ENCODE peak calls at places on chromosomes 6 and 20, in ten cellular contexts. Z, W, L, B, Y, T, N, M, V and A are unnamed samples.

GRCh38 chr6:87645080-87645479 is 55.1 kb downstream of the ORC3 start:
- ATAC-seq in N (no peak), Y (peak; percentile 54), Z (no peak), V (no peak), B (peak; percentile 41), L (no peak), M (no peak), W (peak; percentile 90), T (peak; percentile 32), A (no peak)

GRCh38 chr6:39917981-39918380 is 16.3 kb downstream of the MOCS1 start:
- ATAC-seq in T (no peak), L (no peak), W (no peak), M (no peak), V (no peak), Y (no peak), N (no peak), Z (no peak), B (no peak), A (no peak)

GRCh38 chr6:42259841-42260395 is 42.3 kb upstream of the MRPS10 start:
- ATAC-seq in Y (no peak), Z (no peak), V (no peak), L (no peak), M (no peak), W (no peak), B (no peak), N (peak; percentile 13), T (no peak), A (no peak)

GRCh38 chr20:44402391-44403193 is 47.1 kb downstream of the HNF4A start:
- ATAC-seq in L (no peak), B (no peak), N (no peak), Z (no peak), V (no peak), M (no peak), W (no peak), Y (no peak), T (no peak), A (no peak)

GRCh38 chr20:9250511-9250910 is 181.6 kb downstream of the PLCB4 start:
- ATAC-seq in L (no peak), V (no peak), N (no peak), T (no peak), B (no peak), Y (no peak), W (no peak), Z (no peak), M (no peak), A (no peak)

GRCh38 chr20:59075934-59076508 is 33.4 kb upstream of the PRELID3B start:
- ATAC-seq in N (no peak), M (no peak), T (no peak), B (peak; percentile 49), V (no peak), L (no peak), Z (no peak), W (peak; percentile 53), Y (no peak), A (no peak)

GRCh38 chr6:138483911-138484731 is 15.2 kb downstream of the NHSL1 start:
- ATAC-seq in M (no peak), B (no peak), W (no peak), L (no peak), Z (no peak), N (no peak), T (no peak), Y (no peak), V (no peak), A (no peak)

GRCh38 chr6:54621285-54621684 is 225.3 kb upstream of the FAM83B start:
- ATAC-seq in L (no peak), N (no peak), V (no peak), T (no peak), Y (no peak), Z (peak; percentile 79), M (no peak), W (no peak), B (no peak), A (no peak)

GRCh38 chr6:141107562-141108160 is 1025.1 kb upstream of the GJE1 start:
- ATAC-seq in W (no peak), Z (peak; percentile 67), M (no peak), Y (no peak), N (no peak), L (peak; percentile 91), B (no peak), V (no peak), T (no peak), A (peak; percentile 27)

GRCh38 chr20:48723308-48724264 is 104.2 kb downstream of the PREX1 start:
- ATAC-seq in W (no peak), V (no peak), L (no peak), M (no peak), B (no peak), T (no peak), Z (no peak), Y (no peak), N (peak; percentile 40), A (peak; percentile 5)

GRCh38 chr6:142014515-142014914 is 118.2 kb upstream of the GJE1 start:
- ATAC-seq in Z (peak; percentile 23), N (no peak), B (no peak), T (no peak), V (no peak), W (no peak), Y (no peak), L (no peak), M (peak; percentile 61), A (no peak)

GRCh38 chr6:41563060-41563776 is 17.0 kb downstream of the FOXP4 start:
- ATAC-seq in B (no peak), Z (no peak), T (no peak), L (no peak), V (no peak), Y (no peak), W (no peak), N (no peak), M (no peak), A (no peak)

GRCh38 chr20:19661717-19662637 is 96.1 kb upstream of the RIN2 start:
- ATAC-seq in T (no peak), Y (no peak), V (peak; percentile 84), Z (peak; percentile 80), W (no peak), L (peak; percentile 83), N (peak; percentile 74), B (peak; percentile 46), M (peak; percentile 97), A (no peak)

GRCh38 chr6:52725530-52726192 is 37.6 kb downstream of the GSTA2 start:
- ATAC-seq in Z (no peak), N (no peak), W (no peak), M (no peak), Y (no peak), V (no peak), L (peak; percentile 88), B (no peak), T (no peak), A (no peak)

GRCh38 chr6:20678831-20679352 is 144.6 kb downstream of the CDKAL1 start:
- ATAC-seq in M (no peak), Y (no peak), V (no peak), L (no peak), N (no peak), B (no peak), T (no peak), Z (no peak), W (no peak), A (no peak)

GRCh38 chr6:41439524-41440418 is 104.4 kb downstream of the NCR2 start:
- ATAC-seq in V (no peak), W (peak; percentile 78), B (peak; percentile 80), T (peak; percentile 64), N (no peak), Y (peak; percentile 32), Z (no peak), M (no peak), L (no peak), A (peak; percentile 89)

GRCh38 chr20:53843645-53844044 is 226.7 kb downstream of the BCAS1 start:
- ATAC-seq in N (no peak), V (no peak), W (no peak), L (no peak), Y (no peak), Z (no peak), T (no peak), B (no peak), M (no peak), A (no peak)

GRCh38 chr6:158408552-158409130 is 96.4 kb downstream of the TULP4 start:
- ATAC-seq in T (no peak), Z (no peak), W (no peak), M (peak; percentile 67), B (no peak), V (peak; percentile 42), L (no peak), N (peak; percentile 93), Y (no peak), A (no peak)

GRCh38 chr6:95091823-95092436 is 485.4 kb upstream of the MANEA start:
- ATAC-seq in Z (peak; percentile 69), V (peak; percentile 44), Y (no peak), W (no peak), T (no peak), M (peak; percentile 82), B (no peak), L (peak; percentile 51), N (peak; percentile 50), A (no peak)

GRCh38 chr6:47047479-47048411 is 5.6 kb upstream of the ADGRF1 start:
- ATAC-seq in W (no peak), N (peak; percentile 95), M (peak; percentile 89), Y (peak; percentile 40), L (peak; percentile 76), T (no peak), V (peak; percentile 84), Z (peak; percentile 80), B (peak; percentile 64), A (peak; percentile 43)

GRCh38 chr6:107567643-107568042 is 77.7 kb downstream of the SOBP start:
- ATAC-seq in Y (no peak), L (no peak), V (no peak), M (no peak), Z (no peak), T (no peak), B (no peak), N (no peak), W (no peak), A (no peak)

GRCh38 chr6:5998741-5999687 is 7.7 kb downstream of the NRN1 start:
- ATAC-seq in T (no peak), V (no peak), B (no peak), W (no peak), N (peak; percentile 37), M (no peak), Y (no peak), Z (no peak), L (no peak), A (no peak)

GRCh38 chr6:125844989-125845388 is 54.2 kb downstream of the NCOA7 start:
- ATAC-seq in W (no peak), N (peak; percentile 93), M (no peak), Y (no peak), L (no peak), V (no peak), T (no peak), Z (no peak), B (no peak), A (no peak)

GRCh38 chr6:105874835-105875626 is 211.1 kb upstream of the PRDM1 start:
- ATAC-seq in Z (no peak), M (no peak), Y (no peak), W (no peak), V (no peak), N (no peak), L (no peak), T (no peak), B (no peak), A (peak; percentile 32)

GRCh38 chr6:151118453-151119123 is 121.2 kb upstream of the AKAP12 start:
- ATAC-seq in N (no peak), T (no peak), L (no peak), W (no peak), B (no peak), Z (no peak), M (no peak), V (no peak), Y (no peak), A (no peak)